ENCODE peak calls at places on chromosomes 5 and 9, in seven cellular contexts. K is psoas muscle, S is left lung, A is upper lobe of left lung, W is lung, D is kidney epithelial cell, Q is glutamatergic neuron. Z is an unnamed sample.

GRCh38 chr5:24606974-24607373 is 37.8 kb downstream of the CDH10 start:
- DNase-seq in K (no peak), S (no peak), A (no peak), W (no peak), D (no peak), Q (peak; percentile 27), Z (no peak)

GRCh38 chr5:91186101-91186500 is 197.0 kb downstream of the ARRDC3 start:
- DNase-seq in K (no peak), S (no peak), A (peak; percentile 31), W (no peak), D (no peak), Q (no peak), Z (no peak)

GRCh38 chr5:163089926-163090325 is 347.5 kb upstream of the CCNG1 start:
- DNase-seq in K (no peak), S (no peak), A (no peak), W (no peak), D (no peak), Q (no peak), Z (no peak)

GRCh38 chr9:121645003-121645402 is 6.4 kb upstream of the DAB2IP start:
- DNase-seq in K (no peak), S (peak; percentile 45), A (no peak), W (no peak), D (no peak), Q (peak; percentile 39), Z (no peak)

GRCh38 chr9:101836021-101836420 is 97.6 kb upstream of the GRIN3A start:
- DNase-seq in K (no peak), S (no peak), A (no peak), W (no peak), D (no peak), Q (no peak), Z (no peak)

GRCh38 chr5:36689225-36689624 is 82.8 kb downstream of the SLC1A3 start:
- DNase-seq in K (no peak), S (no peak), A (peak; percentile 37), W (no peak), D (no peak), Q (peak; percentile 35), Z (no peak)

GRCh38 chr9:21709464-21710058 is 92.9 kb upstream of the MTAP start:
- DNase-seq in K (no peak), S (no peak), A (peak; percentile 60), W (peak; percentile 61), D (no peak), Q (peak; percentile 70), Z (no peak)

GRCh38 chr9:91040371-91041215 is 239.0 kb downstream of the SYK start:
- DNase-seq in K (no peak), S (no peak), A (no peak), W (peak; percentile 28), D (no peak), Q (no peak), Z (no peak)

DNA sequence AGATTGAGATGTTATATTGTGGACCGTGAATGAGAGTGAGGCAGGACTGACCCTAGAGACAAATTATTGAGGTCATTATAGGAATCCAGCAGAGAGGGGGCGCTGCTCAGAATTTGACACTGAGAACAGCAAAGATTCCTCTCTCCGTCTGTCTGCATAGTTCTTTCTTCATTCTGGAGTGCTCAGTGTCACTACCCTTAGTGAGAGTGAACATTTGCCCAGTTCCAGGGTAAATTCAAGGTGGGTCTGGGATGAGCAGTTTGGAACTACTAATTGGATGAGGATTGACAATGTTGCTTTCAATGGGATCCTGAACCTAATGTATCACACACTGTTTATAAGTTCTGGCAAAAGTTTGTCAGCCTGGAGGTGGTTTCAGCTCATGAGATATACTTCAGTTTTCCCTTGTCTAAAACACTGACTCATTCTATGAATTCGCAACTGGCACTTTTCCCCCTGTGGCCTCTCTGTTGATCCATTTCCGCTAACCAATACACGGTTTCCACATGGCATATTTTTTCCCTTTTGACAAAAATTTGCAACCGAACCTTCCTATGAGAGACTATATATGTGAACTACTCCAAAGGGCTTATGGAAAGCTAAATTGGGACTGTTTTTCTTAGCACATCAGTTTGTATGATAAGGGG is 1240.8 kb upstream of the WWC1 start:
- DNase-seq in K (no peak), S (no peak), A (no peak), W (no peak), D (no peak), Q (no peak), Z (no peak)
- TF ChIP-seq CTCF in K (no peak), S (no peak), A (no peak), W (no peak), D (no peak), Q (no peak), Z (no peak)

DNA sequence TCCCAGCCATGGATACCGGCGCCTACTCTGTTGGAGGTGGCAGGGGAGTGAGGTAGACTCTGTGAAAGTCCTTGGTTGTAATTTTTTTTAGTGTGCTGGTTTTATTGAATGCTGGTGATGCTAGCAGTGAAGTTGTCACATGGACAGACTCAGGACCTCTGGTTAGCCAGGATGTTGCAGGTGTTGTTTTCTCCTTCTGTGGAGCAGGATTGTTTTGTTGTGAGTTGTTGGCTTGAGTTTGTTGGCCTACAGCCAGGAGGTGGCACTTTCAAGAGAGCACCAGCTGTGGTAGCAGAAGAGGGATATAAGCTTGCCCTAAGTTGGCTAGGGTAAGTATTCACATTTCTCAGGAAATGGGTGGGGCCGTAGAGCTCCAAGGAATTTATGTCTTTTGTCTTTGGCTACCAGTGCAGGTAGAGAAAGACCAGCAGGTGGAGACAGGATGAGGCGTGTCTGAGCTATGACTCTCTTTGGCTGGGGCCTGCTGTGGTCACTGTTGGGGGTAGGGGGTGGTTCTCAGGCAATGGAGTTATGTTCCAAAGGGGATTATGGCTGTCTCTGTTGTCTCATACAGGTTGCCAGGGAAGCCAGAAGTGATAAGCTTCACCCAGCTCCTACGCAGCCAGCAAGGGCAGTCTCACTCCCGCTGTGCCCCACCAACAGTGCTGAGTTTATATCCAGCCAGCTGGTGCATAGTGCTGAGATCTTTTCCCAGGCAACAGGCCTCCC is 248.7 kb downstream of the TAF11L14 start:
- DNase-seq in K (no peak), S (no peak), A (no peak), W (no peak), D (no peak), Q (no peak), Z (no peak)
- TF ChIP-seq CTCF in K (no peak), S (no peak), A (no peak), W (no peak), D (no peak), Q (no peak), Z (no peak)

DNA sequence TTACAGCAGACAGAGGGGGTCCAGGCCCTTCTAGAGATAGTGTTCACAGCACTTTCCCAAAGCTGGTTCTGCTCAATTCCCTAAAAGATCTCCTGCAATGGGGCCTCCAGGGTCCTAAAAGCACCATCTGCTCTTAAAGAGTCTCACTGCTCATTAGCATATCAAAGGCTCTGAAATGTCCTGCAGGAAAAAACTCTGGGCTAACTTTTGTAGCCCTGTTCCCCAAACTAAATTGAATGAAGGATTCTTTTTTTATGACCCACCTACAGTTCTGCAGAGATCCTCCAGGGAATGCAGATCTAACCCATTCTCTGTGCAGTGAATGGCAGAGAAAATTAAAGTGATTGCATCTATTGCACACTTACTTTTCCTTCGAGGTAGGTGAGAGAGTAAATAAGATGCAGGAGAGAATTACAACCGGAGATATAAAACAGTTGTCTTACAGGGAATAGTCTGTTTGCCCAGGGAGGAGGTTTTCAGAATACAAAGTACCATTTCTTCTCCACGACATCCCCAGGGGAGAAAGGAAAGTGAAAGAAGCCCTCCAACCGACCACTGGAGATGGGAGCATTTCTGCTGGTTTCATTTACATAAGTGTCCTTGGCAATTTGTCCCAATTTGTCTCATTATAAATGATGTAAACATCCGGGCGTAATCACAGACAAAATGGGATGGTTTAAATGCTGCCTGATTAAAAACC is 113.8 kb downstream of the KCNIP1 start:
- DNase-seq in K (no peak), S (no peak), A (no peak), W (no peak), D (no peak), Q (no peak), Z (no peak)
- TF ChIP-seq CTCF in K (no peak), S (no peak), A (no peak), W (no peak), D (no peak), Q (no peak), Z (no peak)

DNA sequence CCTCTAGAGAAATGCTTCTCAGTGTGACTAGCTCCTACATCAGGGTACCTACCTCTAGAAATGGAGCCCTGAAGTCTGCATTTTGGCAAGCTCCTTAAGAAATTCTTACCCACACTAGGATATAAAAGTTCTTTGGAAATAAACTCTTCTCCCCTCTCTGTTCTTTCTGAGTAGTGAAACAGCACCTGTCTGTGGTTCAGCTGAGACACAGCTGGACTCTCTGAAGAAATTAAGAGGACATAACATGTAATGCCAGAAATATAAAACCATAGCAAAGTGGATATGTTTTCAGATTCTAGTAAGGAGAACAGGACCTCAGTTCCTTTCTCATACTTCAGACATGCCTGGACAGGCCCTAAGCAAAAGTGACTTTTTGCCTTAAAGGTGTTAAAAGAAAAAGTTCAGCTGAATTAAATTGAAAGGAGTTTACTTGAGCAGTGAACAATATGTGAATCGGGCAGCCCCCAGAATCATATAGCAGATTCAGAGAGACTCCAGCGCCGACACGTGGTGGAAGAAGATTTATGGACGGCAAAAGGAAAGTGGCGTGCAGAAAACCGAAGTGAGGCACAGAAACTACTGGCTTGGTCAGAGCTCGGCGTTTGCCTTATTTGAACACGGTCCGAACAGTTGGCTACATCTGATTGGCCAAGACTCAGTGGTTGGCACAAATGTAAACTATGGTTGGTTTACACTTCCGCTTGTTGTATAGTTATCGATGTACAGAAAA is 64.5 kb downstream of the PRKACG start:
- DNase-seq in K (peak; percentile 12), S (no peak), A (no peak), W (no peak), D (no peak), Q (no peak), Z (no peak)
- TF ChIP-seq CTCF in K (peak; percentile 38), S (no peak), A (no peak), W (no peak), D (no peak), Q (no peak), Z (no peak)

GRCh38 chr5:181222630-181223040 is 446 bp upstream of the TRIM41 start:
- DNase-seq in K (no peak), S (no peak), A (no peak), W (no peak), D (no peak), Q (no peak), Z (no peak)
- TF ChIP-seq CTCF in K (no peak), S (no peak), A (no peak), W (no peak), D (no peak), Q (peak; percentile 23), Z (no peak)

GRCh38 chr5:150167908-150168307 is 1.3 kb downstream of the CDX1 start:
- DNase-seq in K (no peak), S (no peak), A (no peak), W (no peak), D (no peak), Q (no peak), Z (no peak)
- TF ChIP-seq CTCF in K (no peak), S (no peak), A (no peak), W (no peak), D (no peak), Q (peak; percentile 27), Z (no peak)

GRCh38 chr9:124011460-124012301 is at the start of gene LHX2:
- DNase-seq in K (peak; percentile 51), S (no peak), A (no peak), W (no peak), D (no peak), Q (peak; percentile 86), Z (no peak)
- TF ChIP-seq CTCF in K (no peak), S (no peak), A (no peak), W (no peak), D (no peak), Q (peak; percentile 34), Z (no peak)

Z was measured in natural killer cell.